ENCODE peak calls at places on chromosomes 3 and 15, in ten cellular contexts. One of them, this sample, is unnamed.

GRCh38 chr3:133956333-133956732 is 60.7 kb upstream of the RAB6B start:
- DNase-seq in osteocyte: no peak
- DNase-seq in globus pallidus: no peak
- DNase-seq in GM04504: no peak
- DNase-seq in B cell: no peak
- DNase-seq in activated T-cell treated with anti-CD3 and anti-CD28 coated beads for 48 hours: no peak
- DNase-seq in NCI-H1417: no peak
- DNase-seq in endodermal cell: no peak
- DNase-seq in head of caudate nucleus: no peak
- DNase-seq in activated CD4-positive, alpha-beta T cell treated with anti-CD3 and anti-CD28 coated beads, Interleukin-2, amount 10 ng/mL, durations not matched to agents 7 days and 5 days: no peak
- DNase-seq in this sample: no peak

GRCh38 chr3:10286596-10287295 is 6.0 kb downstream of the GHRL start:
- DNase-seq in osteocyte: no peak
- DNase-seq in B cell: no peak
- DNase-seq in endodermal cell: peak
- DNase-seq in head of caudate nucleus: peak
- DNase-seq in globus pallidus: peak
- DNase-seq in GM04504: no peak
- DNase-seq in NCI-H1417: peak
- DNase-seq in activated CD4-positive, alpha-beta T cell treated with anti-CD3 and anti-CD28 coated beads, Interleukin-2, amount 10 ng/mL, durations not matched to agents 7 days and 5 days: peak
- DNase-seq in activated T-cell treated with anti-CD3 and anti-CD28 coated beads for 48 hours: no peak
- DNase-seq in this sample: peak

GRCh38 chr3:123332124-123332641 is 116.7 kb downstream of the ADCY5 start:
- DNase-seq in osteocyte: no peak
- DNase-seq in globus pallidus: no peak
- DNase-seq in NCI-H1417: no peak
- DNase-seq in activated T-cell treated with anti-CD3 and anti-CD28 coated beads for 48 hours: no peak
- DNase-seq in head of caudate nucleus: no peak
- DNase-seq in endodermal cell: no peak
- DNase-seq in B cell: no peak
- DNase-seq in activated CD4-positive, alpha-beta T cell treated with anti-CD3 and anti-CD28 coated beads, Interleukin-2, amount 10 ng/mL, durations not matched to agents 7 days and 5 days: no peak
- DNase-seq in GM04504: no peak
- DNase-seq in this sample: no peak

GRCh38 chr3:69326821-69327433 is 59.0 kb downstream of the FRMD4B start:
- DNase-seq in B cell: no peak
- DNase-seq in GM04504: no peak
- DNase-seq in NCI-H1417: no peak
- DNase-seq in activated T-cell treated with anti-CD3 and anti-CD28 coated beads for 48 hours: peak
- DNase-seq in activated CD4-positive, alpha-beta T cell treated with anti-CD3 and anti-CD28 coated beads, Interleukin-2, amount 10 ng/mL, durations not matched to agents 7 days and 5 days: peak
- DNase-seq in head of caudate nucleus: no peak
- DNase-seq in globus pallidus: no peak
- DNase-seq in endodermal cell: no peak
- DNase-seq in osteocyte: no peak
- DNase-seq in this sample: no peak

GRCh38 chr15:84818221-84819131 is 1.3 kb downstream of the ALPK3 start:
- DNase-seq in activated T-cell treated with anti-CD3 and anti-CD28 coated beads for 48 hours: no peak
- DNase-seq in head of caudate nucleus: no peak
- DNase-seq in activated CD4-positive, alpha-beta T cell treated with anti-CD3 and anti-CD28 coated beads, Interleukin-2, amount 10 ng/mL, durations not matched to agents 7 days and 5 days: peak
- DNase-seq in NCI-H1417: no peak
- DNase-seq in B cell: no peak
- DNase-seq in globus pallidus: no peak
- DNase-seq in endodermal cell: peak
- DNase-seq in osteocyte: no peak
- DNase-seq in GM04504: no peak
- DNase-seq in this sample: peak

GRCh38 chr3:181971424-181971823 is 259.7 kb downstream of the SOX2 start:
- DNase-seq in activated T-cell treated with anti-CD3 and anti-CD28 coated beads for 48 hours: no peak
- DNase-seq in endodermal cell: no peak
- DNase-seq in osteocyte: no peak
- DNase-seq in activated CD4-positive, alpha-beta T cell treated with anti-CD3 and anti-CD28 coated beads, Interleukin-2, amount 10 ng/mL, durations not matched to agents 7 days and 5 days: no peak
- DNase-seq in globus pallidus: no peak
- DNase-seq in head of caudate nucleus: no peak
- DNase-seq in GM04504: no peak
- DNase-seq in B cell: no peak
- DNase-seq in NCI-H1417: no peak
- DNase-seq in this sample: no peak

GRCh38 chr3:157515398-157515797 is 12.2 kb upstream of the VEPH1 start:
- DNase-seq in NCI-H1417: no peak
- DNase-seq in B cell: no peak
- DNase-seq in head of caudate nucleus: no peak
- DNase-seq in globus pallidus: no peak
- DNase-seq in activated CD4-positive, alpha-beta T cell treated with anti-CD3 and anti-CD28 coated beads, Interleukin-2, amount 10 ng/mL, durations not matched to agents 7 days and 5 days: no peak
- DNase-seq in activated T-cell treated with anti-CD3 and anti-CD28 coated beads for 48 hours: no peak
- DNase-seq in GM04504: no peak
- DNase-seq in osteocyte: no peak
- DNase-seq in endodermal cell: no peak
- DNase-seq in this sample: no peak

GRCh38 chr15:29208352-29208751 is 61.3 kb downstream of the NSMCE3 start:
- DNase-seq in osteocyte: peak
- DNase-seq in activated T-cell treated with anti-CD3 and anti-CD28 coated beads for 48 hours: no peak
- DNase-seq in head of caudate nucleus: no peak
- DNase-seq in endodermal cell: no peak
- DNase-seq in GM04504: no peak
- DNase-seq in globus pallidus: no peak
- DNase-seq in NCI-H1417: peak
- DNase-seq in activated CD4-positive, alpha-beta T cell treated with anti-CD3 and anti-CD28 coated beads, Interleukin-2, amount 10 ng/mL, durations not matched to agents 7 days and 5 days: no peak
- DNase-seq in B cell: no peak
- DNase-seq in this sample: no peak

GRCh38 chr3:64361962-64362735 is 136.9 kb upstream of the PRICKLE2 start:
- DNase-seq in activated T-cell treated with anti-CD3 and anti-CD28 coated beads for 48 hours: no peak
- DNase-seq in osteocyte: no peak
- DNase-seq in head of caudate nucleus: no peak
- DNase-seq in GM04504: no peak
- DNase-seq in NCI-H1417: no peak
- DNase-seq in globus pallidus: no peak
- DNase-seq in activated CD4-positive, alpha-beta T cell treated with anti-CD3 and anti-CD28 coated beads, Interleukin-2, amount 10 ng/mL, durations not matched to agents 7 days and 5 days: no peak
- DNase-seq in endodermal cell: no peak
- DNase-seq in B cell: no peak
- DNase-seq in this sample: no peak

GRCh38 chr15:60213377-60214010 is 184.3 kb downstream of the ANXA2 start:
- DNase-seq in head of caudate nucleus: no peak
- DNase-seq in globus pallidus: no peak
- DNase-seq in endodermal cell: no peak
- DNase-seq in B cell: no peak
- DNase-seq in osteocyte: no peak
- DNase-seq in NCI-H1417: no peak
- DNase-seq in GM04504: no peak
- DNase-seq in activated T-cell treated with anti-CD3 and anti-CD28 coated beads for 48 hours: no peak
- DNase-seq in activated CD4-positive, alpha-beta T cell treated with anti-CD3 and anti-CD28 coated beads, Interleukin-2, amount 10 ng/mL, durations not matched to agents 7 days and 5 days: no peak
- DNase-seq in this sample: no peak

This sample was measured in pons.